ENCODE peak calls at places on chromosomes 3 and 15, in eight cellular contexts. F is stimulated activated naive CD8-positive, alpha-beta T cell treated with anti-CD3 and anti-CD28 coated beads, Interleukin-15, amount 100 ng/mL, for 72 hours; L is adrenal gland; U is stimulated activated CD8-positive, alpha-beta memory T cell treated with anti-CD3 and anti-CD28 coated beads, Interleukin-2, amount 100 ng/mL, for 48 hours; B is germinal center; C is heart left ventricle; Y is NCI-H748 treated with DMSO at 0.1 percent for 48 hours; V is left ventricle myocardium inferior. W is an unnamed sample.

GRCh38 chr3:171788546-171789351 is 21.5 kb downstream of the PLD1 start:
- DNase-seq in F (no peak), L (no peak), U (no peak), B (no peak), C (no peak), Y (no peak), V (no peak), W (no peak)

GRCh38 chr15:98650871-98651481 is 2.6 kb downstream of the IGF1R start:
- DNase-seq in F (no peak), L (peak), U (no peak), B (no peak), C (no peak), Y (no peak), V (no peak), W (peak)

GRCh38 chr3:194782767-194783404 is 97.2 kb downstream of the FAM43A start:
- DNase-seq in F (no peak), L (no peak), U (no peak), B (no peak), C (no peak), Y (no peak), V (no peak), W (no peak)

GRCh38 chr3:51605938-51606337 is 65.1 kb upstream of the TEX264 start:
- DNase-seq in F (peak), L (no peak), U (no peak), B (no peak), C (no peak), Y (no peak), V (no peak), W (no peak)

GRCh38 chr3:150663461-150663860 is 40.3 kb downstream of the ERICH6 start:
- DNase-seq in F (no peak), L (no peak), U (no peak), B (no peak), C (no peak), Y (no peak), V (no peak), W (no peak)

GRCh38 chr3:184361932-184362667 is 590 bp downstream of the POLR2H start:
- DNase-seq in F (peak), L (peak), U (peak), B (peak), C (peak), Y (peak), V (peak), W (no peak)

GRCh38 chr15:29352402-29352801 is 82.8 kb upstream of the NSMCE3 start:
- DNase-seq in F (no peak), L (no peak), U (no peak), B (no peak), C (no peak), Y (no peak), V (no peak), W (no peak)

GRCh38 chr3:123068227-123069020 is 1.6 kb downstream of the PDIA5 start:
- DNase-seq in F (no peak), L (peak), U (no peak), B (no peak), C (no peak), Y (no peak), V (no peak), W (no peak)

GRCh38 chr3:18241837-18242236 is 183.3 kb downstream of the SATB1 start:
- DNase-seq in F (no peak), L (no peak), U (no peak), B (no peak), C (no peak), Y (no peak), V (no peak), W (no peak)

GRCh38 chr3:177647876-177648275 is 450.6 kb upstream of the TBL1XR1 start:
- DNase-seq in F (no peak), L (no peak), U (no peak), B (no peak), C (no peak), Y (no peak), V (no peak), W (no peak)

GRCh38 chr3:44995142-44995770 is 19.2 kb downstream of the EXOSC7 start:
- DNase-seq in F (no peak), L (peak), U (no peak), B (no peak), C (peak), Y (peak), V (no peak), W (peak)

GRCh38 chr3:13145826-13146642 is 72.8 kb upstream of the IQSEC1 start:
- DNase-seq in F (no peak), L (no peak), U (no peak), B (no peak), C (no peak), Y (no peak), V (no peak), W (no peak)